ENCODE peak calls at places on chromosomes 11 and 22, in six cellular contexts. G is GM13977, Z is coronary artery, W is sigmoid colon, T is nephron progenitor cell, M is RWPE1. E is an unnamed sample.

GRCh38 chr11:131987703-131988102 is 617.3 kb downstream of the NTM start:
- DNase-seq in G (no peak), Z (no peak), W (no peak), T (no peak), M (peak), E (no peak)

GRCh38 chr11:15672822-15673221 is 558.1 kb downstream of the INSC start:
- DNase-seq in G (no peak), Z (no peak), W (no peak), T (no peak), M (no peak), E (no peak)

GRCh38 chr11:26717761-26718160 is 4.1 kb downstream of the SLC5A12 start:
- DNase-seq in G (no peak), Z (no peak), W (no peak), T (no peak), M (no peak), E (no peak)

GRCh38 chr11:107468596-107468995 is 11.0 kb upstream of the CWF19L2 start:
- DNase-seq in G (no peak), Z (no peak), W (no peak), T (no peak), M (no peak), E (no peak)

GRCh38 chr11:61129608-61130523 is 27.6 kb downstream of the CD5 start:
- DNase-seq in G (peak), Z (peak), W (peak), T (peak), M (peak), E (peak)

GRCh38 chr22:33274214-33274828 is 216.1 kb upstream of the SYN3 start:
- DNase-seq in G (peak), Z (no peak), W (no peak), T (peak), M (peak), E (peak)

GRCh38 chr11:80118071-80118470 is 677.2 kb upstream of the TENM4 start:
- DNase-seq in G (no peak), Z (no peak), W (no peak), T (no peak), M (no peak), E (no peak)

GRCh38 chr22:49735411-49736311 is 92.0 kb downstream of the BRD1 start:
- DNase-seq in G (peak), Z (no peak), W (peak), T (peak), M (peak), E (peak)

GRCh38 chr11:129435499-129436245 is 60.0 kb downstream of the BARX2 start:
- DNase-seq in G (no peak), Z (no peak), W (no peak), T (no peak), M (no peak), E (no peak)

GRCh38 chr22:19885841-19886592 is 31.3 kb upstream of the GNB1L start:
- DNase-seq in G (no peak), Z (no peak), W (peak), T (no peak), M (no peak), E (no peak)

GRCh38 chr11:61874460-61874809 is 16.9 kb downstream of the FADS3 start:
- DNase-seq in G (no peak), Z (no peak), W (no peak), T (no peak), M (no peak), E (no peak)

GRCh38 chr22:39183991-39184585 is 31.6 kb upstream of the CBX7 start:
- DNase-seq in G (peak), Z (no peak), W (no peak), T (no peak), M (no peak), E (no peak)

GRCh38 chr11:86799680-86800075 is 664 bp upstream of the PRSS23 start:
- DNase-seq in G (no peak), Z (no peak), W (peak), T (no peak), M (no peak), E (peak)

GRCh38 chr11:93689166-93689734 is 27.8 kb downstream of the CEP295 start:
- DNase-seq in G (peak), Z (no peak), W (no peak), T (no peak), M (no peak), E (no peak)

GRCh38 chr11:93694586-93694985 is 33.1 kb downstream of the CEP295 start:
- DNase-seq in G (no peak), Z (no peak), W (no peak), T (no peak), M (no peak), E (no peak)

DNA sequence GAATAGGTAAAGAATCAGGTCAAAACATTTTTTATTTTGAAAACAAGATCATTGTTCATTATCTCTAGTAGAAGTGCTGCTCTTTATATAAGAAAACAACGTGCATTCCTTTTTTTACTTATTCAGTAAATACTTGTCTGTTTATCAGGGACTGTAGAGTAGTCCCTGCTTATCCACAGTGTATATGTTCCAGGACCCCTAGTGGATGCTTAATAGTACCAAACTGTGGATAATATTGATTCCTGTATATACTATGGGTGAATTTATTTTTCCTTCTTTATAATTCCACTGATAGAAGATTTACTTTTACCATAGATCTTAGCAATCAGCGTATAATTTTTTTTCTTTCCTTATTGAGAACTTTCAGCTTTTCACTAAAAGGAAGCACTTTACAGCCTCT is 32.6 kb downstream of the CEP295 start:
- DNase-seq in G (no peak), Z (no peak), W (no peak), T (no peak), M (no peak), E (no peak)
- TF ChIP-seq CTCF in G (no peak), Z (no peak), W (no peak), T (no peak), M (no peak), E (no peak)

GRCh38 chr11:27837895-27838563 is 137.8 kb upstream of the BDNF start:
- DNase-seq in G (peak), Z (no peak), W (no peak), T (no peak), M (no peak), E (no peak)

GRCh38 chr11:27842290-27842689 is 142.0 kb upstream of the BDNF start:
- DNase-seq in G (no peak), Z (no peak), W (no peak), T (no peak), M (no peak), E (no peak)

GRCh38 chr11:27838674-27839073 is 138.4 kb upstream of the BDNF start:
- DNase-seq in G (no peak), Z (no peak), W (no peak), T (no peak), M (no peak), E (no peak)

GRCh38 chr11:27839226-27839913 is 139.1 kb upstream of the BDNF start:
- DNase-seq in G (no peak), Z (no peak), W (no peak), T (no peak), M (peak), E (no peak)
- TF ChIP-seq CTCF in G (peak), Z (no peak), W (no peak), T (no peak), M (no peak), E (peak)

GRCh38 chr11:13357232-13357631 is 79.6 kb downstream of the BMAL1 start:
- DNase-seq in G (no peak), Z (no peak), W (no peak), T (no peak), M (no peak), E (no peak)
- TF ChIP-seq CTCF in G (no peak), Z (no peak), W (no peak), T (no peak), M (no peak), E (no peak)

GRCh38 chr11:112437096-112437495 is 176.4 kb upstream of the PLET1 start:
- DNase-seq in G (no peak), Z (no peak), W (no peak), T (no peak), M (no peak), E (no peak)

GRCh38 chr11:112439614-112440013 is 179.0 kb upstream of the PLET1 start:
- DNase-seq in G (no peak), Z (no peak), W (no peak), T (no peak), M (no peak), E (no peak)

GRCh38 chr11:112440518-112440917 is 179.9 kb upstream of the PLET1 start:
- DNase-seq in G (no peak), Z (no peak), W (no peak), T (no peak), M (no peak), E (peak)
- TF ChIP-seq CTCF in G (peak), Z (no peak), W (no peak), T (peak), M (no peak), E (no peak)

DNA sequence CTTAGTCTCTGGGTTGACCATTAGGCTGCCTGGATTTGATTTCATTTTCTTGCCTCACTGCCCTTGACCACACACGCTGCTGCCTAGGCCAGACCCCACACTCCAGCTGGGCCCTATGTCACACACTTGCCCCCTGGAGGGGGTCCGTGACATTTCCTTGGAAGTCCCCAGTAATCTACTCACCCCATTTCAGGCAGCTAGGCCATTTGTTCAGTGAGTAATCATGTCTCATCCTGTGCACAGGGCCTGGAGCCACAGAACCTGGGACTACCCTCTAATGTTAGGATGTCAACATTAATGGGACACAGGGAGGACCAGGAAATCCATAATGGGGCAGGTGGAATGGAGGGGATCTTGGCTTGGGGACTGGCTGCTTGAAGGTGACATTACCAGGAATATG is 81.8 kb upstream of the SPON1 start:
- DNase-seq in G (no peak), Z (no peak), W (no peak), T (peak), M (no peak), E (no peak)
- TF ChIP-seq CTCF in G (no peak), Z (no peak), W (no peak), T (no peak), M (no peak), E (no peak)